ENCODE peak calls at places on chromosomes 3 and 15, in nine cellular contexts. O, S, D, Q, E, H, L, J and Z are unnamed samples.

GRCh38 chr3:45199837-45200648 is 26.0 kb downstream of the TMEM158 start:
- DNase-seq in O (no peak), S (peak; percentile 99), D (no peak), Q (peak; percentile 92), E (no peak), H (peak; percentile 100), L (peak; percentile 92), J (no peak), Z (peak; percentile 8)

GRCh38 chr3:56908004-56908403 is 106.3 kb upstream of the ARHGEF3 start:
- DNase-seq in O (no peak), S (no peak), D (no peak), Q (no peak), E (no peak), H (no peak), L (no peak), J (no peak), Z (no peak)

GRCh38 chr3:174206607-174207192 is 652.4 kb upstream of the NAALADL2 start:
- DNase-seq in O (no peak), S (no peak), D (no peak), Q (peak; percentile 1), E (no peak), H (no peak), L (no peak), J (no peak), Z (no peak)

GRCh38 chr3:179962617-179963387 is 73.9 kb downstream of the PEX5L start:
- DNase-seq in O (no peak), S (peak; percentile 16), D (no peak), Q (no peak), E (no peak), H (no peak), L (no peak), J (no peak), Z (no peak)

GRCh38 chr3:87260270-87260669 is 16.1 kb downstream of the POU1F1 start:
- DNase-seq in O (no peak), S (peak; percentile 24), D (peak; percentile 47), Q (peak; percentile 63), E (no peak), H (peak; percentile 22), L (peak; percentile 51), J (peak; percentile 40), Z (peak; percentile 26)

GRCh38 chr15:62120776-62121175 is 44.3 kb downstream of the C2CD4B start:
- DNase-seq in O (no peak), S (no peak), D (no peak), Q (no peak), E (no peak), H (no peak), L (no peak), J (no peak), Z (no peak)

GRCh38 chr15:65790692-65791334 is 1.3 kb downstream of the DENND4A start:
- DNase-seq in O (no peak), S (no peak), D (no peak), Q (peak; percentile 38), E (no peak), H (no peak), L (peak; percentile 47), J (no peak), Z (no peak)

GRCh38 chr15:95718441-95718840 is 612.1 kb upstream of the NR2F2 start:
- DNase-seq in O (peak; percentile 87), S (no peak), D (no peak), Q (peak; percentile 35), E (peak; percentile 44), H (no peak), L (no peak), J (peak; percentile 23), Z (no peak)

GRCh38 chr3:49674491-49674983 is 386 bp downstream of the APEH start:
- DNase-seq in O (no peak), S (no peak), D (no peak), Q (peak; percentile 25), E (no peak), H (no peak), L (no peak), J (peak; percentile 40), Z (peak; percentile 29)

GRCh38 chr3:29643034-29643425 is 362.2 kb downstream of the RBMS3 start:
- DNase-seq in O (no peak), S (no peak), D (no peak), Q (no peak), E (no peak), H (no peak), L (no peak), J (no peak), Z (no peak)

GRCh38 chr3:67384790-67385397 is 269.5 kb downstream of the SUCLG2 start:
- DNase-seq in O (no peak), S (peak; percentile 17), D (peak; percentile 35), Q (peak; percentile 72), E (no peak), H (peak; percentile 23), L (peak; percentile 50), J (no peak), Z (no peak)

GRCh38 chr3:37622999-37623883 is 238.4 kb upstream of the CTDSPL start:
- DNase-seq in O (no peak), S (no peak), D (no peak), Q (no peak), E (no peak), H (no peak), L (no peak), J (no peak), Z (no peak)

GRCh38 chr15:35279811-35280210 is 194.7 kb upstream of the NANOGP8 start:
- DNase-seq in O (no peak), S (peak; percentile 13), D (no peak), Q (peak; percentile 7), E (no peak), H (peak; percentile 2), L (peak; percentile 5), J (no peak), Z (no peak)

GRCh38 chr15:62841269-62841628 is 201.3 kb upstream of the TPM1 start:
- DNase-seq in O (no peak), S (no peak), D (no peak), Q (no peak), E (no peak), H (peak; percentile 67), L (peak; percentile 60), J (no peak), Z (no peak)

GRCh38 chr3:8705575-8705974 is 28.0 kb upstream of the CAV3 start:
- DNase-seq in O (no peak), S (no peak), D (no peak), Q (no peak), E (no peak), H (no peak), L (no peak), J (no peak), Z (no peak)

GRCh38 chr3:8712045-8712870 is 21.3 kb upstream of the CAV3 start:
- DNase-seq in O (no peak), S (peak; percentile 86), D (no peak), Q (peak; percentile 8), E (no peak), H (peak; percentile 45), L (peak; percentile 34), J (no peak), Z (no peak)

GRCh38 chr3:8712871-8713360 is 20.7 kb upstream of the CAV3 start:
- DNase-seq in O (no peak), S (no peak), D (no peak), Q (no peak), E (no peak), H (no peak), L (no peak), J (no peak), Z (no peak)

GRCh38 chr3:8709801-8710524 is 23.6 kb upstream of the CAV3 start:
- DNase-seq in O (no peak), S (no peak), D (no peak), Q (no peak), E (no peak), H (no peak), L (no peak), J (no peak), Z (peak; percentile 74)

GRCh38 chr3:8709287-8709686 is 24.3 kb upstream of the CAV3 start:
- DNase-seq in O (no peak), S (no peak), D (no peak), Q (no peak), E (no peak), H (no peak), L (no peak), J (no peak), Z (no peak)
- H3K27me3 ChIP-seq in O (no peaks in the 10 kb centered on the region), S (no peaks in the 10 kb centered on the region), D (no peaks in the 10 kb centered on the region), Q (peaks cover 39% of the 10 kb centered on the region), E (no peaks in the 10 kb centered on the region), H (no peaks in the 10 kb centered on the region), L (peaks cover 6% of the 10 kb centered on the region), J (no peaks in the 10 kb centered on the region), Z (no peaks in the 10 kb centered on the region)

DNA sequence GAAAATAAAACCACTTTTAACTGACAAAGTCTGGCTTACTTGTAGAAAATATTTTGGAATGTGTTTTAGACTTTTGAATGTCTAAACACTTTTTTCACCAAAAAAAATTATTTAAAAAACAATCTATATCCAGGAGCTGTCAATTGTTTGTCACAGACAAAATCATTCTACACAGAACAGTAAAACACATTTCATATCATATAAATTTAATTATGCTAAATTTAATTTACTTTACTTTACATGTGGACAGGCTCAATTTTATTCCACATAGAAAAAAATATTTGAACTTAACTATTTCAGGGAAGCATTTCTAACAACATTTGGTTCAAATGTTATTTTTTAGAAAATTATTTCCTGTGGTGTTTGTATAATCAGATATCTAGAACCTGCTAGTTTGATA is 1417.0 kb downstream of the ZPLD1 start:
- DNase-seq in O (no peak), S (no peak), D (no peak), Q (no peak), E (no peak), H (no peak), L (no peak), J (no peak), Z (no peak)
- H3K4me3 ChIP-seq in O (no peak overlapping the region), S (no peak overlapping the region), D (no peak overlapping the region), Q (no peak overlapping the region), E (no peak overlapping the region), H (no peak overlapping the region), L (no peak overlapping the region), J (no peak overlapping the region), Z (no peak overlapping the region)

DNA sequence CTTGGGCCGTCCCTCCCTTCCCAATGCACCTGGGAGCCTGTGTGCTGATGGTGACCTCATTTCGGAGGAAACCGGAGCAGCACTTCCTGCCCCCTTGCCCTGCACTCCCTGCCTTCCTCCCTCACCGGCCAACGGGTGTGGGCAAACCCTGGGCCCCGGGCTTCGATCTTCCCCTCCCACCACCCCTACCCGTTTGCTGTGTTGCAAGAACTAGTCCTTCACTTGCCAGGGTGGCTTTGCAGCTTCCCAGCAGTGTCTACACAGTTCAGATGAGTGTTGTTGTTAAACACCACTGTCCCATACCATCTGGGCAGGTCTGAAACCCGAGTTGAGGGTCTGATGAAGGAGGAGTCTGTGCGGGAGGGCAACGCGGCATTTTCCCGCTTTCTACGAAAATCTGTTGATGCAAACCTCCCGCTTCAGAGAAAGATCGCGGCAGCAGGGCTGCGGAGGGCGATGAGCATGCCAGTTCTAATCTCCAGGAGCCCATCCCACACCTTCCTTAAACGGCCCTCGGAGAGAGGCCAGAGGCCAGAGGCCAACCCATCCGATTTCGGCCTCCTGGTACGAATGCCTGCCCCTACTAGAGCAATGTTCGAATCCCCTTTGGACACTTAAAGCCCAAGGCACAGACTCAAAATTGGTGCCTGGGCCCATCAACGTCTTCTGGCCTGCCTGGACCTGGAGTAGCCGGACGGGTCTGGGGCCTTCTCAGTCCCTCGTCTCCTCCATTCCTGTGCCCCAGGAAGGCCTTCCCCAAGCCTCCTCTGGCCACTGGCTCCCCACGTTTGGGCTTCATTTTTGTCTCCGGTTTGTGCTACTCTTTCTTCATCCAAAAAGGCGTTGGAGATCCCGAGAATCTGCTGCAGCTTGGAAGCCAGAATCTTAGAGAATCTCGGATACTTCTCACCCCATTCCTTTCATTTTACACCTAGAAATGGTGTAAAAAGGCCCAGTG is 35.8 kb upstream of the POLG start:
- DNase-seq in O (no peak), S (no peak), D (no peak), Q (no peak), E (no peak), H (no peak), L (no peak), J (no peak), Z (no peak)
- H3K27me3 ChIP-seq in O (no peaks in the 10 kb centered on the region), S (peaks cover 59% of the 10 kb centered on the region), D (peaks cover 47% of the 10 kb centered on the region), Q (peaks cover 100% of the 10 kb centered on the region), E (peaks cover 100% of the 10 kb centered on the region), H (peaks cover 89% of the 10 kb centered on the region), L (peaks cover 96% of the 10 kb centered on the region), J (peaks cover 98% of the 10 kb centered on the region), Z (peaks cover 64% of the 10 kb centered on the region)

GRCh38 chr15:84761534-84762190 is 13.3 kb downstream of the ZNF592 start:
- DNase-seq in O (no peak), S (no peak), D (no peak), Q (no peak), E (no peak), H (peak; percentile 18), L (peak; percentile 31), J (no peak), Z (no peak)
- H3K4me3 ChIP-seq in O (no peak overlapping the region), S (no peak overlapping the region), D (no peak overlapping the region), Q (no peak overlapping the region), E (no peak overlapping the region), H (no peak overlapping the region), L (no peak overlapping the region), J (no peak overlapping the region), Z (no peak overlapping the region)